ENCODE peak calls at places on chromosomes 4 and X, in seven cellular contexts. V, K, H, O, N, Y and D are unnamed samples.

GRCh38 chr4:26861434-26862186 is 969 bp downstream of the STIM2 start:
- DNase-seq in V (peak; percentile 58), Y (peak; percentile 26), O (no peak), H (peak; percentile 87), N (peak; percentile 63), K (peak; percentile 65), D (peak; percentile 91)

GRCh38 chrX:129931411-129932136 is 25.6 kb downstream of the UTP14A start:
- DNase-seq in H (peak; percentile 92), Y (peak; percentile 68), N (peak; percentile 85), K (peak; percentile 84), V (peak; percentile 93), O (peak; percentile 64), D (peak; percentile 96)

GRCh38 chr4:90950385-90950841 is 823.2 kb downstream of the CCSER1 start:
- DNase-seq in V (no peak), N (no peak), K (no peak), O (no peak), Y (no peak), H (peak; percentile 9), D (peak; percentile 87)

GRCh38 chr4:77994194-77994721 is 62.9 kb upstream of the FRAS1 start:
- DNase-seq in O (peak; percentile 39), V (peak; percentile 78), N (peak; percentile 67), H (peak; percentile 70), K (peak; percentile 56), Y (peak; percentile 45), D (peak; percentile 93)

GRCh38 chr4:931194-931959 is 739 bp downstream of the GAK start:
- DNase-seq in K (peak; percentile 84), O (no peak), H (peak; percentile 97), Y (no peak), V (no peak), N (no peak), D (no peak)

GRCh38 chr4:189912170-189912569 is 28.5 kb upstream of the FRG1 start:
- DNase-seq in N (no peak), Y (no peak), H (no peak), V (no peak), K (no peak), O (no peak), D (peak; percentile 8)

GRCh38 chr4:162959056-162959455 is 207.6 kb downstream of the NAF1 start:
- DNase-seq in O (no peak), V (peak; percentile 60), H (no peak), K (no peak), Y (peak; percentile 8), N (no peak), D (peak; percentile 73)

GRCh38 chr4:19776021-19776459 is 475.7 kb upstream of the SLIT2 start:
- DNase-seq in K (peak; percentile 81), V (no peak), H (peak; percentile 84), N (peak; percentile 9), Y (peak; percentile 46), O (peak; percentile 10), D (peak; percentile 83)

GRCh38 chrX:48458711-48459110 is 11.3 kb downstream of the SLC38A5 start:
- DNase-seq in V (no peak), Y (no peak), H (no peak), O (no peak), K (no peak), N (no peak), D (no peak)

GRCh38 chr4:169399976-169400767 is 129.4 kb upstream of the SH3RF1 start:
- DNase-seq in O (no peak), N (no peak), H (no peak), V (no peak), K (no peak), Y (no peak), D (no peak)

GRCh38 chrX:141857479-141857878 is 19.4 kb downstream of the MAGEC3 start:
- DNase-seq in K (no peak), O (no peak), V (no peak), H (no peak), Y (no peak), N (no peak), D (no peak)

GRCh38 chr4:139555705-139556070 is 331 bp downstream of the SETD7 start:
- DNase-seq in K (no peak), V (no peak), H (no peak), O (no peak), Y (peak; percentile 40), N (no peak), D (no peak)

GRCh38 chrX:155028749-155029360 is 2.2 kb downstream of the FUNDC2 start:
- DNase-seq in Y (no peak), V (no peak), H (peak; percentile 73), K (peak; percentile 39), O (no peak), N (no peak), D (peak; percentile 17)

GRCh38 chr4:95614684-95615205 is 66.0 kb upstream of the UNC5C start:
- DNase-seq in V (no peak), O (no peak), Y (no peak), K (no peak), N (no peak), H (no peak), D (no peak)

GRCh38 chr4:2825740-2826139 is 17.9 kb upstream of the ADD1 start:
- DNase-seq in O (no peak), Y (no peak), N (no peak), H (no peak), V (no peak), K (no peak), D (no peak)

GRCh38 chrX:128929281-128930057 is 593.8 kb downstream of the SMARCA1 start:
- DNase-seq in O (no peak), V (no peak), N (no peak), Y (no peak), H (no peak), K (no peak), D (no peak)
- H2BK5ac ChIP-seq in O (no peak overlapping the region), V (no peak overlapping the region), N (no peak overlapping the region), Y (no peak overlapping the region), H (no peak overlapping the region), K (no peak overlapping the region), D (no peak overlapping the region)

GRCh38 chrX:11172413-11172812 is 61.3 kb downstream of the HCCS start:
- DNase-seq in O (no peak), H (no peak), K (no peak), N (no peak), V (no peak), Y (no peak), D (no peak)
- H2BK5ac ChIP-seq in O (no peak overlapping the region), H (no peak overlapping the region), K (no peak overlapping the region), N (no peak overlapping the region), V (no peak overlapping the region), Y (no peak overlapping the region), D (no peak overlapping the region)

DNA sequence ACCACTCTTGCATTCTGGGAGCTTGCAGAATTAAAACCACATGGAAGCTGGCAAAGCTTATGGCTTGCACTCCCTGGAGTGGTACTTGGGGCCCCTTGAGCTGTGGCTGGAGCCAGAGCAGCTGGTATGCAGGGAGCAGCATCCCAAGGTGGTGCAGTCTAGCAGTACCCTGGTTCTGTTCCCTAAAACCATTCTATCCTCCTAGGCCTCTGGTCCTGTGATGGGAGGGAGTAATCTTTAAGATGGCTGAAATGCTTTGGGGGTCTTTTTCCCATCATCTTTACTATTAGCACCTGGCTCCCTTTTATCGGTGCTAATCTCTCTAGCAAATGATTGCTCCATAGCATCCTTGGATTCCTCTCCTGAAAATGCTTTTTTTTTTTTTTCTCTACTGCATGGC is 56.1 kb downstream of the MAGEB17 start:
- DNase-seq in V (no peak), N (no peak), Y (no peak), K (no peak), H (no peak), O (no peak), D (no peak)
- H2BK5ac ChIP-seq in V (no peak overlapping the region), N (no peak overlapping the region), Y (no peak overlapping the region), K (no peak overlapping the region), H (no peak overlapping the region), O (no peak overlapping the region), D (no peak overlapping the region)

GRCh38 chr4:13244342-13244905 is 239.7 kb downstream of the RAB28 start:
- DNase-seq in H (no peak), V (no peak), Y (no peak), N (no peak), O (no peak), K (no peak), D (peak; percentile 43)
- H2BK5ac ChIP-seq in H (no peak overlapping the region), V (no peak overlapping the region), Y (no peak overlapping the region), N (no peak overlapping the region), O (no peak overlapping the region), K (no peak overlapping the region), D (no peak overlapping the region)

GRCh38 chr4:142416121-142416520 is 430.0 kb downstream of the INPP4B start:
- DNase-seq in V (no peak), O (no peak), H (no peak), Y (no peak), N (no peak), K (peak; percentile 72), D (no peak)
- H2BK5ac ChIP-seq in V (no peak overlapping the region), O (no peak overlapping the region), H (no peak overlapping the region), Y (no peak overlapping the region), N (no peak overlapping the region), K (no peak overlapping the region), D (no peak overlapping the region)

GRCh38 chr4:168188754-168189153 is 96.4 kb downstream of the ANXA10 start:
- DNase-seq in V (no peak), K (no peak), Y (no peak), O (no peak), N (no peak), H (no peak), D (no peak)
- H2BK5ac ChIP-seq in V (no peak overlapping the region), K (no peak overlapping the region), Y (no peak overlapping the region), O (no peak overlapping the region), N (no peak overlapping the region), H (no peak overlapping the region), D (no peak overlapping the region)

GRCh38 chrX:103343105-103343504 is 13.1 kb downstream of the TCEAL7 start:
- DNase-seq in V (no peak), Y (peak; percentile 27), K (peak; percentile 55), O (no peak), N (no peak), H (peak; percentile 47), D (peak; percentile 27)
- H2BK5ac ChIP-seq in V (no peak overlapping the region), Y (no peak overlapping the region), K (no peak overlapping the region), O (no peak overlapping the region), N (no peak overlapping the region), H (no peak overlapping the region), D (no peak overlapping the region)

GRCh38 chrX:71128166-71128833 is 9.9 kb downstream of the MED12 start:
- DNase-seq in K (peak; percentile 64), O (no peak), H (peak; percentile 54), N (no peak), V (no peak), Y (no peak), D (no peak)

GRCh38 chrX:71128915-71129765 is 10.7 kb downstream of the MED12 start:
- DNase-seq in K (peak; percentile 54), H (peak; percentile 67), N (no peak), V (peak; percentile 57), O (no peak), Y (peak; percentile 50), D (peak; percentile 55)

GRCh38 chrX:71131510-71131909 is 13.1 kb downstream of the MED12 start:
- DNase-seq in N (no peak), K (no peak), Y (no peak), O (no peak), H (no peak), V (no peak), D (no peak)
- H2BK5ac ChIP-seq in N (no peak overlapping the region), K (no peak overlapping the region), Y (no peak overlapping the region), O (no peak overlapping the region), H (no peak overlapping the region), V (no peak overlapping the region), D (no peak overlapping the region)

GRCh38 chr4:75922588-75922987 is 18.2 kb downstream of the NAAA start:
- DNase-seq in V (no peak), O (no peak), H (no peak), N (no peak), Y (no peak), K (no peak), D (no peak)
- H2BK5ac ChIP-seq in V (no peak overlapping the region), O (no peak overlapping the region), H (no peak overlapping the region), N (no peak overlapping the region), Y (no peak overlapping the region), K (no peak overlapping the region), D (no peak overlapping the region)